ENCODE peak calls at places on chromosomes 3 and 15, in ten cellular contexts. F, J, G, I, O, B, T, K, Q and H are unnamed samples.

GRCh38 chr15:56890038-56890437 is 28.4 kb upstream of the TCF12 start:
- DNase-seq in F (no peak), G (no peak), I (no peak), K (no peak), O (no peak), Q (no peak), T (no peak), J (no peak), B (no peak), H (no peak)

GRCh38 chr3:154954750-154955149 is 125.4 kb upstream of the MME start:
- DNase-seq in Q (no peak), T (peak), B (no peak), J (no peak), G (peak), I (no peak), O (peak), F (peak), K (no peak), H (no peak)

GRCh38 chr15:63277893-63278505 is 594 bp downstream of the APH1B start:
- DNase-seq in G (no peak), Q (no peak), K (no peak), J (no peak), T (no peak), O (peak), F (peak), B (no peak), I (peak), H (no peak)

GRCh38 chr3:123458255-123458654 is 9.4 kb upstream of the ADCY5 start:
- DNase-seq in K (no peak), T (no peak), I (no peak), B (no peak), O (no peak), F (no peak), G (no peak), J (no peak), Q (no peak), H (no peak)

GRCh38 chr15:39357478-39358268 is 223.2 kb upstream of the THBS1 start:
- DNase-seq in J (no peak), B (no peak), T (no peak), O (no peak), I (no peak), Q (no peak), G (no peak), K (no peak), F (no peak), H (no peak)

GRCh38 chr15:22870865-22871264 is 32.4 kb downstream of the NIPA2 start:
- DNase-seq in I (no peak), T (no peak), F (no peak), G (no peak), J (no peak), B (no peak), O (no peak), Q (no peak), K (no peak), H (no peak)

GRCh38 chr15:45150481-45150880 is 20.7 kb downstream of the DUOX1 start:
- DNase-seq in G (no peak), B (no peak), F (no peak), T (no peak), J (no peak), K (no peak), O (no peak), Q (no peak), I (no peak), H (no peak)

GRCh38 chr3:127081001-127081720 is 98.2 kb downstream of the PLXNA1 start:
- DNase-seq in K (no peak), B (no peak), G (no peak), F (no peak), I (no peak), J (no peak), T (no peak), O (no peak), Q (no peak), H (no peak)

GRCh38 chr15:87045741-87046140 is 966.1 kb downstream of the AGBL1 start:
- DNase-seq in K (no peak), G (no peak), O (no peak), T (no peak), J (no peak), I (no peak), B (no peak), Q (no peak), F (no peak), H (no peak)

GRCh38 chr3:188421151-188421821 is 267.3 kb downstream of the LPP start:
- DNase-seq in G (peak), T (peak), J (no peak), O (peak), Q (no peak), I (no peak), B (no peak), F (no peak), K (no peak), H (peak)

GRCh38 chr15:38559908-38560307 is 4.7 kb downstream of the RASGRP1 start:
- DNase-seq in Q (no peak), G (no peak), B (no peak), J (no peak), I (no peak), K (no peak), T (no peak), O (no peak), F (no peak), H (no peak)